ENCODE peak calls at places on chromosomes 2 and 18, in ten cellular contexts. K is neural progenitor cell, B is transverse colon, R is fibroblast of villous mesenchyme, H is cardiac muscle cell, Z is astrocyte of the cerebellum, G is WERI-Rb-1, T is GM12865, C is heart right ventricle, P is left lung. J is an unnamed sample.
A peak's percentile ranks its signal among the peaks of the same experiment; 100 is the strongest.

GRCh38 chr18:7577706-7578105 is 10.6 kb downstream of the PTPRM start:
- DNase-seq in K (peak; percentile 88), B (no peak), R (peak; percentile 11), H (peak; percentile 62), Z (peak; percentile 54), G (no peak), T (no peak), C (no peak), P (no peak), J (peak; percentile 91)

GRCh38 chr2:120177011-120177621 is 46.1 kb downstream of the TMEM185B start:
- DNase-seq in K (peak; percentile 10), B (peak; percentile 69), R (no peak), H (no peak), Z (no peak), G (no peak), T (peak; percentile 95), C (peak; percentile 8), P (peak; percentile 91), J (no peak)

GRCh38 chr2:179963626-179964025 is 43.5 kb downstream of the CWC22 start:
- DNase-seq in K (no peak), B (no peak), R (peak; percentile 86), H (no peak), Z (no peak), G (no peak), T (no peak), C (no peak), P (no peak), J (no peak)

GRCh38 chr2:166057363-166058169 is 70.3 kb downstream of the SCN1A start:
- DNase-seq in K (peak; percentile 26), B (no peak), R (peak; percentile 24), H (peak; percentile 29), Z (peak; percentile 12), G (no peak), T (no peak), C (no peak), P (no peak), J (no peak)

GRCh38 chr2:44515416-44515815 is 153.7 kb downstream of the CAMKMT start:
- DNase-seq in K (no peak), B (no peak), R (no peak), H (no peak), Z (no peak), G (no peak), T (no peak), C (no peak), P (no peak), J (no peak)

GRCh38 chr18:7394041-7394440 is 163.2 kb downstream of the LRRC30 start:
- DNase-seq in K (no peak), B (no peak), R (no peak), H (no peak), Z (no peak), G (no peak), T (no peak), C (no peak), P (no peak), J (no peak)

GRCh38 chr2:224077773-224078507 is 38.9 kb upstream of the SERPINE2 start:
- DNase-seq in K (no peak), B (no peak), R (no peak), H (no peak), Z (no peak), G (no peak), T (no peak), C (no peak), P (no peak), J (peak; percentile 16)

GRCh38 chr2:237128026-237128703 is 42.5 kb downstream of the COPS8 start:
- DNase-seq in K (peak; percentile 44), B (peak; percentile 79), R (peak; percentile 100), H (no peak), Z (peak; percentile 99), G (no peak), T (no peak), C (peak; percentile 87), P (peak; percentile 89), J (peak; percentile 99)

GRCh38 chr2:191366199-191366598 is 121.0 kb downstream of the MYO1B start:
- DNase-seq in K (no peak), B (no peak), R (peak; percentile 79), H (no peak), Z (peak; percentile 41), G (no peak), T (no peak), C (no peak), P (no peak), J (peak; percentile 76)

GRCh38 chr2:191374366-191374765 is 129.2 kb downstream of the MYO1B start:
- DNase-seq in K (no peak), B (no peak), R (no peak), H (no peak), Z (no peak), G (no peak), T (no peak), C (no peak), P (no peak), J (no peak)

GRCh38 chr2:191365089-191365488 is 119.9 kb downstream of the MYO1B start:
- DNase-seq in K (no peak), B (no peak), R (no peak), H (no peak), Z (no peak), G (no peak), T (no peak), C (no peak), P (no peak), J (no peak)

GRCh38 chr2:191363267-191363666 is 118.1 kb downstream of the MYO1B start:
- DNase-seq in K (no peak), B (no peak), R (no peak), H (no peak), Z (no peak), G (no peak), T (no peak), C (no peak), P (no peak), J (no peak)

GRCh38 chr2:191369034-191369433 is 123.8 kb downstream of the MYO1B start:
- DNase-seq in K (no peak), B (no peak), R (no peak), H (no peak), Z (no peak), G (no peak), T (no peak), C (no peak), P (no peak), J (no peak)
- TF ChIP-seq CTCF in K (peak; percentile 37), B (no peak), R (peak; percentile 49), H (peak; percentile 49), Z (peak; percentile 9), G (no peak), T (no peak), C (peak; percentile 38), P (no peak), J (peak; percentile 20)

GRCh38 chr18:12290086-12290485 is 18.0 kb upstream of the TUBB6 start:
- DNase-seq in K (no peak), B (no peak), R (no peak), H (no peak), Z (no peak), G (no peak), T (no peak), C (no peak), P (no peak), J (no peak)

GRCh38 chr18:12287684-12288405 is 20.2 kb upstream of the TUBB6 start:
- DNase-seq in K (peak; percentile 63), B (peak; percentile 81), R (peak; percentile 93), H (peak; percentile 81), Z (no peak), G (peak; percentile 55), T (no peak), C (peak; percentile 87), P (peak; percentile 86), J (peak; percentile 98)

GRCh38 chr18:12283666-12284065 is 24.4 kb upstream of the TUBB6 start:
- DNase-seq in K (no peak), B (no peak), R (no peak), H (no peak), Z (no peak), G (no peak), T (no peak), C (no peak), P (no peak), J (no peak)

GRCh38 chr18:12288406-12288762 is 19.7 kb upstream of the TUBB6 start:
- DNase-seq in K (no peak), B (no peak), R (no peak), H (no peak), Z (no peak), G (no peak), T (no peak), C (no peak), P (no peak), J (no peak)

GRCh38 chr18:12287131-12287681 is 20.8 kb upstream of the TUBB6 start:
- DNase-seq in K (peak; percentile 55), B (no peak), R (no peak), H (no peak), Z (no peak), G (no peak), T (no peak), C (no peak), P (no peak), J (no peak)
- H3K4me3 ChIP-seq in K (peak overlapping the region; percentile 61), B (peak overlapping the region; percentile 46), R (peak overlapping the region; percentile 60), H (peak overlapping the region; percentile 21), Z (peak overlapping the region; percentile 53), G (peak overlapping the region; percentile 43), T (no peak overlapping the region), C (peak overlapping the region; percentile 58), P (peak overlapping the region; percentile 31), J (peak overlapping the region; percentile 58)

DNA sequence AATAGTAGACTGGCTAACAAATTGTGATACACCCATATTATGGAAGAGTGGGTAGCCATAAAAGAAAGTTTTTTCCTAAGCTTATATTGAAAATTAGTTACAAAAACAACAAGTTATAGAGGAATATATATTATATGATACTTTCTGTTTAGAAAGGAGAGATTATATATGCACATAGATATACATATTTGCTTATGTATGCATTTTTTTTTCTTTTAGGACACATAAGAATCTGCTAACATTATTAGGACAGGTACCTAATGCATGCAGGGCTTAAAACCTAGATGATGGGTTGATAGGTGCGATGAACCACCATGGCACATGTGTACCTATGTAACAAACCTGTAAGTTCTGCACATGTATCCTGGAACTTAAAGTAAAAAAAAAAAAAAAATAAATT is 179.6 kb upstream of the KCNJ3 start:
- DNase-seq in K (no peak), B (no peak), R (no peak), H (no peak), Z (no peak), G (no peak), T (no peak), C (no peak), P (no peak), J (no peak)
- TF ChIP-seq CTCF in K (no peak), B (no peak), R (no peak), H (no peak), Z (no peak), G (no peak), T (no peak), C (no peak), P (no peak), J (no peak)

GRCh38 chr2:168517801-168518200 is 61.7 kb downstream of the CERS6 start:
- DNase-seq in K (no peak), B (no peak), R (no peak), H (no peak), Z (no peak), G (no peak), T (no peak), C (no peak), P (no peak), J (no peak)

GRCh38 chr2:168521342-168521741 is 65.3 kb downstream of the CERS6 start:
- DNase-seq in K (no peak), B (no peak), R (peak; percentile 23), H (peak; percentile 40), Z (no peak), G (no peak), T (no peak), C (no peak), P (no peak), J (peak; percentile 53)

GRCh38 chr2:168515502-168515901 is 59.4 kb downstream of the CERS6 start:
- DNase-seq in K (no peak), B (no peak), R (peak; percentile 76), H (no peak), Z (peak; percentile 73), G (no peak), T (no peak), C (no peak), P (no peak), J (peak; percentile 56)

GRCh38 chr2:168519534-168520308 is 63.6 kb downstream of the CERS6 start:
- DNase-seq in K (no peak), B (no peak), R (peak; percentile 37), H (no peak), Z (no peak), G (no peak), T (no peak), C (no peak), P (no peak), J (no peak)

GRCh38 chr2:168518555-168519066 is 62.5 kb downstream of the CERS6 start:
- DNase-seq in K (peak; percentile 70), B (no peak), R (peak; percentile 25), H (peak; percentile 77), Z (no peak), G (no peak), T (peak; percentile 37), C (peak; percentile 17), P (no peak), J (peak; percentile 39)
- H3K4me3 ChIP-seq in K (no peak overlapping the region), B (no peak overlapping the region), R (no peak overlapping the region), H (no peak overlapping the region), Z (no peak overlapping the region), G (no peak overlapping the region), T (no peak overlapping the region), C (no peak overlapping the region), P (no peak overlapping the region), J (no peak overlapping the region)